ENCODE peak calls at places on chromosomes 6 and 20, in four cellular contexts. F, Y, O and L are unnamed samples.

GRCh38 chr20:650954-651353 is 2.0 kb downstream of the SRXN1 start:
- DNase-seq in F (no peak), Y (no peak), O (no peak), L (no peak)

GRCh38 chr6:119184008-119184665 is 105.7 kb upstream of the FAM184A start:
- DNase-seq in F (no peak), Y (no peak), O (no peak), L (no peak)

GRCh38 chr6:137866200-137866913 is 702 bp upstream of the TNFAIP3 start:
- DNase-seq in F (peak; percentile 49), Y (no peak), O (peak; percentile 60), L (peak; percentile 43)

GRCh38 chr6:45314146-45314545 is 14.0 kb upstream of the RUNX2 start:
- DNase-seq in F (no peak), Y (no peak), O (no peak), L (no peak)

GRCh38 chr6:42740725-42741124 is 5.2 kb downstream of the TBCC start:
- DNase-seq in F (no peak), Y (no peak), O (no peak), L (no peak)

GRCh38 chr6:139296927-139297326 is 5.1 kb upstream of the TXLNB start:
- DNase-seq in F (no peak), Y (no peak), O (no peak), L (no peak)

GRCh38 chr6:123534264-123534663 is 102.5 kb downstream of the TRDN start:
- DNase-seq in F (no peak), Y (no peak), O (no peak), L (no peak)

GRCh38 chr6:63425493-63425892 is 105.7 kb upstream of the LGSN start:
- DNase-seq in F (no peak), Y (no peak), O (no peak), L (no peak)

GRCh38 chr6:146912730-146913680 is 291.2 kb upstream of the STXBP5 start:
- DNase-seq in F (no peak), Y (no peak), O (no peak), L (no peak)

GRCh38 chr6:157143171-157143884 is 180.0 kb downstream of the TMEM242 start:
- DNase-seq in F (no peak), Y (no peak), O (no peak), L (no peak)

GRCh38 chr6:118586741-118587485 is 38.8 kb downstream of the PLN start:
- DNase-seq in F (no peak), Y (no peak), O (no peak), L (no peak)

GRCh38 chr6:18011287-18011686 is 23.9 kb upstream of the KIF13A start:
- DNase-seq in F (no peak), Y (no peak), O (no peak), L (no peak)

GRCh38 chr6:11271637-11272036 is 39.2 kb upstream of the NEDD9 start:
- DNase-seq in F (no peak), Y (no peak), O (no peak), L (no peak)

GRCh38 chr6:24566020-24566752 is 71.4 kb downstream of the ALDH5A1 start:
- DNase-seq in F (no peak), Y (peak; percentile 30), O (no peak), L (no peak)

GRCh38 chr6:36243562-36244212 is 26.2 kb upstream of the PNPLA1 start:
- DNase-seq in F (no peak), Y (no peak), O (no peak), L (no peak)

GRCh38 chr20:60138263-60139127 is 180.3 kb downstream of the CDH26 start:
- DNase-seq in F (no peak), Y (no peak), O (peak; percentile 13), L (no peak)

GRCh38 chr6:169450097-169450496 is 196.5 kb upstream of the THBS2 start:
- DNase-seq in F (no peak), Y (no peak), O (no peak), L (no peak)

GRCh38 chr6:168427184-168427583 is 13.8 kb upstream of the SMOC2 start:
- DNase-seq in F (no peak), Y (no peak), O (no peak), L (no peak)

GRCh38 chr6:10555625-10556309 is 34.6 kb downstream of the GCNT2 start:
- DNase-seq in F (peak; percentile 70), Y (no peak), O (no peak), L (peak; percentile 67)

GRCh38 chr20:60700728-60701127 is 551.3 kb upstream of the CDH4 start:
- DNase-seq in F (no peak), Y (no peak), O (no peak), L (no peak)

GRCh38 chr6:42250509-42250908 is 32.8 kb upstream of the MRPS10 start:
- DNase-seq in F (no peak), Y (no peak), O (no peak), L (no peak)

GRCh38 chr6:25991785-25992412 is 29.3 kb downstream of the TRIM38 start:
- DNase-seq in F (peak; percentile 67), Y (peak; percentile 64), O (peak; percentile 74), L (peak; percentile 48)

GRCh38 chr6:13431861-13432465 is 55.4 kb downstream of the GFOD1 start:
- DNase-seq in F (no peak), Y (peak; percentile 45), O (no peak), L (no peak)

GRCh38 chr6:122079906-122080305 is 319.5 kb upstream of the HSF2 start:
- DNase-seq in F (no peak), Y (no peak), O (no peak), L (no peak)

GRCh38 chr6:160031442-160031841 is 62.6 kb downstream of the IGF2R start:
- DNase-seq in F (no peak), Y (no peak), O (no peak), L (no peak)

GRCh38 chr6:97726378-97726777 is 443.4 kb upstream of the MMS22L start:
- DNase-seq in F (no peak), Y (no peak), O (no peak), L (peak; percentile 23)

GRCh38 chr6:52416629-52417151 is 3.5 kb upstream of the EFHC1 start:
- DNase-seq in F (no peak), Y (peak; percentile 84), O (peak; percentile 56), L (no peak)

GRCh38 chr6:34610819-34611477 is 54.8 kb upstream of the SPDEF start:
- DNase-seq in F (no peak), Y (peak; percentile 31), O (peak; percentile 48), L (no peak)

GRCh38 chr6:13117561-13117960 is 210.8 kb downstream of the TBC1D7 start:
- DNase-seq in F (no peak), Y (no peak), O (no peak), L (no peak)

GRCh38 chr6:392441-393390 is 1.2 kb downstream of the IRF4 start:
- DNase-seq in F (peak; percentile 80), Y (no peak), O (no peak), L (peak; percentile 43)

GRCh38 chr6:12472601-12473038 is 182.5 kb downstream of the EDN1 start:
- DNase-seq in F (no peak), Y (peak; percentile 68), O (no peak), L (no peak)

GRCh38 chr20:45105317-45105716 is 4.4 kb upstream of the KCNS1 start:
- DNase-seq in F (no peak), Y (no peak), O (peak; percentile 83), L (no peak)

GRCh38 chr20:50580016-50580747 is 70.0 kb downstream of the PTPN1 start:
- DNase-seq in F (peak; percentile 91), Y (peak; percentile 70), O (peak; percentile 82), L (peak; percentile 83)

GRCh38 chr6:53456809-53457208 is 88.1 kb downstream of the GCLC start:
- DNase-seq in F (no peak), Y (no peak), O (no peak), L (no peak)

GRCh38 chr6:32501016-32501415 is 29.1 kb downstream of the HLA-DRB5 start:
- DNase-seq in F (no peak), Y (no peak), O (no peak), L (no peak)

GRCh38 chr20:32963176-32963575 is 41.1 kb downstream of the SUN5 start:
- DNase-seq in F (no peak), Y (no peak), O (no peak), L (no peak)

GRCh38 chr6:22173311-22173710 is 123.5 kb downstream of the PRL start:
- DNase-seq in F (no peak), Y (no peak), O (no peak), L (no peak)
- TF ChIP-seq ATF3 in F (no peak), Y (no peak), O (no peak), L (no peak)

GRCh38 chr20:21607971-21608735 is 94.3 kb upstream of the NKX2-2 start:
- DNase-seq in F (no peak), Y (no peak), O (no peak), L (no peak)
- TF ChIP-seq USF2 in F (no peak), Y (no peak), O (no peak), L (no peak)

DNA sequence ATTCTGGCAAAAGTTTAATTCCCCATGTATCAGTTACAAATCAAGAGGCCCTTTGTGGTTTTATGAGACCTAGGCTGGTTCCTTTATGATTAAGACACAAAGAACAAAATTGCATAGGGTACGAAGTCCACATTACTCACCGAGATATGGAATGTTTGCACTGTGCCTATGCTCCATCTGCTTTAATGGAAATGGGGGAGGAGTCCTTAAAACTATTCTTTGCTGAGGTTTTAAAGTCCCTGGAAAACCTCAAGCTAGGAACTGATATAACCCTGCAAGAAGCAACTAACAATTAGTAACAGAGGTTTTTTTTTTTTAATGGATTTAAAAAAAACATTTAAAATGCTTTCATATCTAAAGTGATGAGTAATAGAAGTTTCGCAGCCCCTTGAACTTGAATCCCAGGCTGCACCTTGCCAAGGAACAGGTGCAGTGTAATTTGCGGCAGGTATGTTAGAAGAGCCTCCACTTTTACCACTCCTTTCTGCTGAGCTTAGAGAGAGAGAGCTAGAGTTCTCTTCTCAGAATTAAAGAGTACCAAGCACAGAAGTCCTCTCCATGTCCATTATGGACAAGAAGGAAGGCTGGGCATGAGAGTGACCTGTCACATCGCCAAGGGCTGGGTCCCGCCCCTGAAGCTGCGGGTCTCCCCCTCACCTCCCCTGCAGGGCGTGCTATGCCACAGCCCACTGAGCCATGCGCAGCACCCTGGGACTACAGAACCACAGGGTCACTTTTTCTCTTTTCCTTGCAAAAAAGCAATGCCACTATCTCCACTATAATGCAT is 2.3 kb downstream of the SERPINB1 start:
- DNase-seq in F (no peak), Y (peak; percentile 98), O (no peak), L (no peak)
- TF ChIP-seq JUN in F (no peak), Y (peak; percentile 53), O (no peak), L (no peak)

GRCh38 chr20:62136283-62137091 is 6.7 kb downstream of the PSMA7 start:
- DNase-seq in F (no peak), Y (peak; percentile 74), O (no peak), L (peak; percentile 74)
- TF ChIP-seq ATF3 in F (no peak), Y (no peak), O (no peak), L (no peak)

DNA sequence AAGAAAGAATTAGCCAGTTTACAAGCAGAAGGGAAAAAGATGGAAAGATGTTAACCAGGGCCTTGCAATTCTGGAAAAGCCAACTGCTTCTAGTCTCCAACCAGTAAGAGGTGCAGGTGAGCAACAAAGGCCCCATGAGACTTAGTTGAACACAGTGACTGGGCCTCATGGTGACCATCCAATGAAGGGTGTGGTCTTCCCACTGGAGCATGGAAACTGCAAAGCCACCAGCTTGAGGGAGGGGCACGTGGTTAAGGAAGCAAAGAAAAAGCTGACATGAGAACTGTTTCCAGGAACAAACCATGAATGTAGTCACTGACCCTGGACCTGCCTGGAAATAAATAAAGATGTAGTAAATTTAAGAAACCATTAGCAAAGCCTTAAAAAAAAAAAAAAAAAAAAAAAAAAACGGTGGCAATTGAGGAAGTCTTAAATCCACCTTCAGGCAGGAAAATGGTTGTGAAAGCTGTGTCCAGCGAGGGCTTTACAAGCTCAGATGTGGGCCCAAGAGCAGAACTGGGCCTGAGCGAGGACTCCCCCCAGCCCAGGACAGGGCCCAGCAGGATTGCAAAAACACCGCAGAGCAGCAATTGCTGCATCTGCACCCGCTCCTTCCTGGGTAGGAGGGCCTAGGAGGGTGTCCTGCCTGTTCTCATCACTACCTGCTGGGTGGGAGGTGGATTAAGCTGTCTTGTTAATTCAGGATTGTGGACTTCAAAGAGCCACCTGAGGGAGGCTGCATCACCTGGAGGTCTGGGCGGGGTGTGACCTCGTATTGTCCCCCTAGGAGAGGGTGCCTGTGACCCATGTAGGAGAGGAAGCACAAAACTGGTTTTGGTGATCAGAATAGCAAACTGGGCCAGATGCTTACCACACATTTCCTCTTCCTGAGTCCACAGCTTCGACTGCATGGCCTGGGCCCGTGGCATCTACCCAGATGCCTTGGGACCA is 10.3 kb downstream of the GFRA4 start:
- DNase-seq in F (no peak), Y (no peak), O (peak; percentile 35), L (no peak)
- TF ChIP-seq USF2 in F (no peak), Y (no peak), O (no peak), L (no peak)